ENCODE peak calls at places on chromosome 22, in five cellular contexts. H is IMR-90, D is mesenchymal stem cell, I is H1, N is neuronal stem cell. W is an unnamed sample.

GRCh38 chr22:42929838-42930155 is 72.7 kb upstream of the ARFGAP3 start:
- DNase-seq in H (no peak), D (no peak), I (no peak), N (no peak), W (no peak)

GRCh38 chr22:49686495-49687219 is 141.0 kb downstream of the BRD1 start:
- DNase-seq in H (no peak), D (no peak), I (no peak), N (no peak), W (no peak)

GRCh38 chr22:32333769-32334639 is 23.7 kb upstream of the RFPL3 start:
- DNase-seq in H (no peak), D (no peak), I (peak), N (no peak), W (no peak)

GRCh38 chr22:47276219-47276843 is 513.9 kb downstream of the TBC1D22A start:
- DNase-seq in H (no peak), D (no peak), I (no peak), N (no peak), W (no peak)

GRCh38 chr22:36026741-36027140 is 1.9 kb downstream of the RBFOX2 start:
- DNase-seq in H (peak), D (peak), I (no peak), N (no peak), W (peak)

GRCh38 chr22:49617866-49618688 is 209.6 kb downstream of the BRD1 start:
- DNase-seq in H (no peak), D (no peak), I (no peak), N (no peak), W (peak)

GRCh38 chr22:45208993-45209838 is 31.5 kb downstream of the KIAA0930 start:
- DNase-seq in H (peak), D (peak), I (peak), N (peak), W (peak)

GRCh38 chr22:37186228-37186996 is 1.6 kb downstream of the C1QTNF6 start:
- DNase-seq in H (peak), D (peak), I (peak), N (no peak), W (peak)

GRCh38 chr22:45112136-45112879 is 51.4 kb upstream of the NUP50 start:
- DNase-seq in H (peak), D (peak), I (no peak), N (no peak), W (no peak)

GRCh38 chr22:47551438-47551788 is 789.0 kb downstream of the TBC1D22A start:
- DNase-seq in H (no peak), D (no peak), I (no peak), N (no peak), W (no peak)

GRCh38 chr22:27133951-27134664 is 476.7 kb downstream of the MIAT start:
- DNase-seq in H (peak), D (peak), I (no peak), N (no peak), W (peak)

GRCh38 chr22:25081409-25081824 is 118.2 kb upstream of the CRYBB3 start:
- DNase-seq in H (peak), D (peak), I (peak), N (no peak), W (peak)

GRCh38 chr22:50247748-50248147 is 2.9 kb upstream of the TUBGCP6 start:
- DNase-seq in H (peak), D (peak), I (peak), N (no peak), W (peak)

GRCh38 chr22:26318975-26319374 is 110.1 kb upstream of the ASPHD2 start:
- DNase-seq in H (no peak), D (no peak), I (no peak), N (no peak), W (peak)

GRCh38 chr22:48188211-48188845 is 1425.9 kb downstream of the TBC1D22A start:
- DNase-seq in H (no peak), D (peak), I (no peak), N (no peak), W (no peak)

GRCh38 chr22:36365020-36365411 is 22.8 kb downstream of the MYH9 start:
- DNase-seq in H (peak), D (peak), I (no peak), N (no peak), W (peak)

GRCh38 chr22:47051435-47052175 is 289.2 kb downstream of the TBC1D22A start:
- DNase-seq in H (no peak), D (no peak), I (no peak), N (no peak), W (no peak)

GRCh38 chr22:47204002-47204979 is 441.8 kb downstream of the TBC1D22A start:
- DNase-seq in H (no peak), D (no peak), I (peak), N (no peak), W (no peak)

GRCh38 chr22:50403701-50404101 is 60.6 kb downstream of the PPP6R2 start:
- DNase-seq in H (no peak), D (no peak), I (no peak), N (no peak), W (no peak)

GRCh38 chr22:17767236-17768065 is 6.8 kb downstream of the BID start:
- DNase-seq in H (no peak), D (no peak), I (no peak), N (no peak), W (no peak)

GRCh38 chr22:17352798-17353197 is 16.5 kb upstream of the CECR2 start:
- DNase-seq in H (no peak), D (no peak), I (no peak), N (no peak), W (no peak)

GRCh38 chr22:25388866-25389540 is 169.6 kb downstream of the CRYBB2 start:
- DNase-seq in H (no peak), D (no peak), I (peak), N (no peak), W (peak)

GRCh38 chr22:50739894-50740293 is 1.9 kb downstream of the ACR start:
- DNase-seq in H (no peak), D (no peak), I (no peak), N (no peak), W (no peak)

GRCh38 chr22:46731246-46732040 is 6.6 kb downstream of the CERK start:
- DNase-seq in H (no peak), D (peak), I (peak), N (no peak), W (peak)

GRCh38 chr22:26617251-26618199 is at the start of gene CRYBB1:
- DNase-seq in H (peak), D (no peak), I (peak), N (peak), W (peak)

GRCh38 chr22:49889071-49889470 is 29.2 kb downstream of the ALG12 start:
- DNase-seq in H (no peak), D (no peak), I (no peak), N (no peak), W (no peak)

GRCh38 chr22:47112566-47112965 is 350.1 kb downstream of the TBC1D22A start:
- DNase-seq in H (no peak), D (no peak), I (peak), N (no peak), W (no peak)

GRCh38 chr22:46087816-46088277 is 62.5 kb upstream of the PPARA start:
- DNase-seq in H (peak), D (peak), I (no peak), N (no peak), W (peak)

GRCh38 chr22:46003271-46004091 is 26.5 kb upstream of the WNT7B start:
- DNase-seq in H (no peak), D (no peak), I (no peak), N (no peak), W (no peak)

GRCh38 chr22:49398646-49399045 is 429.0 kb downstream of the BRD1 start:
- DNase-seq in H (no peak), D (no peak), I (no peak), N (no peak), W (no peak)

GRCh38 chr22:42438293-42438650 is 6.1 kb upstream of the NFAM1 start:
- DNase-seq in H (no peak), D (no peak), I (no peak), N (no peak), W (peak)

GRCh38 chr22:27116295-27116694 is 458.9 kb downstream of the MIAT start:
- DNase-seq in H (no peak), D (no peak), I (no peak), N (no peak), W (no peak)

GRCh38 chr22:34973926-34974325 is 92.0 kb upstream of the ISX start:
- DNase-seq in H (no peak), D (no peak), I (no peak), N (no peak), W (peak)

GRCh38 chr22:21865041-21865440 is 2.4 kb downstream of the MAPK1 start:
- DNase-seq in H (peak), D (peak), I (no peak), N (no peak), W (peak)

GRCh38 chr22:17807086-17807485 is 32.8 kb upstream of the BID start:
- DNase-seq in H (no peak), D (no peak), I (no peak), N (no peak), W (no peak)

DNA sequence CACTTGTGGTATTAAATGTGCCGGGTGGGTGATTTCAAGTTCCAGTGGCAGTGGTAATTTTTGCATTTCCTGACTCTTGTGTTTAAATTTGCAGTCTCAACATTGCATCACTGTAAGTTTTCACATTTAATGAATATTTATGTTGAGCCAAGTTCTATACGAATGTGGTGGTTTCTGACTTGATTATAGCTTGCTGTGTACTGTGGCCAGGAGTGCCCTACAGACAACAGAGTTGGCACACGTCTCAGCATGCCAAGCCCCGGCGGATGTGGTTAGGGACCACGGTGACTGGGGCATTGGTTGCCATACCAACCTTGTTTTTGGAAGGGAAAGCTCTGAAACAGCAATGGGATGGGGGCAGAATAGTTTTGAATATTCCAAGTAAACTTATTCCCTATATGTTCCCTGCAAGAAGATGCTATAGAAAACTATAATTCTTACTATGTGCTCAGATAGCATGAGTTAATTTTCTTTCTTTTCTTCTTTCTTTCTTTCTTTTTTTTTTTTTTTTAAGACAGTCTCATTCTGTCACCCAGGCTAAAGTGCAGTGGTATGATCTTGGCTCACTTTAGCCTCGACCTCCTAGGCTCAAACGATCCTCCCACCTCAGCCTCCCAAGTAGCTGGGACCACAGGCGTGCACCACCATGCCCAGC is 16.0 kb downstream of the ZNRF3 start:
- DNase-seq in H (peak), D (no peak), I (no peak), N (no peak), W (no peak)
- H3K9ac ChIP-seq in H (no peak), D (no peak), I (no peak), N (no peak), W (no peak)

GRCh38 chr22:38300197-38300945 is 16.9 kb downstream of the CSNK1E start:
- DNase-seq in H (no peak), D (no peak), I (no peak), N (no peak), W (no peak)

GRCh38 chr22:38299758-38300157 is 17.5 kb downstream of the CSNK1E start:
- DNase-seq in H (no peak), D (no peak), I (no peak), N (no peak), W (no peak)

GRCh38 chr22:38296372-38296771 is 20.9 kb downstream of the CSNK1E start:
- DNase-seq in H (no peak), D (no peak), I (no peak), N (no peak), W (no peak)

GRCh38 chr22:38298312-38299000 is 18.8 kb downstream of the CSNK1E start:
- DNase-seq in H (peak), D (peak), I (no peak), N (no peak), W (peak)

GRCh38 chr22:38299001-38299651 is 18.1 kb downstream of the CSNK1E start:
- DNase-seq in H (no peak), D (no peak), I (no peak), N (no peak), W (no peak)
- H3K4me2 ChIP-seq in H (no peak), D (no peak), I (no peak), N (no peak), W (no peak)

GRCh38 chr22:23381661-23382427 is 198.2 kb downstream of the IGLL1 start:
- DNase-seq in H (no peak), D (no peak), I (no peak), N (no peak), W (no peak)
- H2AK5ac ChIP-seq in H (no peak), D (no peak), I (no peak), N (no peak), W (no peak)

GRCh38 chr22:31107206-31108118 is at the start of gene SELENOM:
- DNase-seq in H (peak), D (peak), I (peak), N (peak), W (peak)

GRCh38 chr22:31104869-31105268 is 2.5 kb downstream of the SELENOM start:
- DNase-seq in H (no peak), D (no peak), I (peak), N (peak), W (peak)

GRCh38 chr22:31106001-31106571 is 1.3 kb downstream of the SELENOM start:
- DNase-seq in H (no peak), D (peak), I (no peak), N (no peak), W (peak)

GRCh38 chr22:31105282-31105929 is 2.0 kb downstream of the SELENOM start:
- DNase-seq in H (no peak), D (no peak), I (no peak), N (no peak), W (no peak)

DNA sequence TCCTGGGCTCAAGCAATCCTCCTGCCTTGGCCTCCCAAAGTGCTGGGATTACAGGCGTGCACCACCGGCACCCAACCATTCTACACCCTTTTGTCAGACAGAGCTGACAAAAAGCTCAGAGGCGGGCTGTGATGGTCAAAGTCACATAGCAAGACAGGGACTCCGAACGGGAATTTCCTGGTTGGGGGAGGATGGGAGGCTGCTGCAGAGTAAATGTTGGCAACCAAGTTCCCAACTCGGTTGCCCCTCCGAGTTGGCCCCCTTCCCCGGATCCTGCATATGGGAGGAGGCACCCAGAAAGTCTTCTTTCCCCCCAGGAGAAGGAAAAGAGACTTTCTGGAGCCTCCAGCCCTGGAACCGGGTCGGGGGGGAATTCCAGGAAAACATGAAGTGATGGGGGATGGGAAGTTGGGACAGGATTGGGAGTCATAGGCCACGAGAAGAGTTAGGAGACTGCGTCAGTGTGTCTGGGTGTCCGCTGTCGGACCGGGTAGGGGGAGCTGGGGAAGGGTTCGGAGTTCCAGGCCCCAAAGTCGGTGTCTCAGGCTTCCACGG is 640 bp downstream of the SELENOM start:
- DNase-seq in H (peak), D (peak), I (no peak), N (no peak), W (no peak)
- H3K9ac ChIP-seq in H (peak), D (peak), I (peak), N (peak), W (peak)